ENCODE peak calls at places on chromosome 13, in ten cellular contexts. One of them, this sample, is unnamed.

GRCh38 chr13:46386996-46387851 is at the start of gene RUBCNL:
- DNase-seq in breast epithelium: no peak
- DNase-seq in BE2C: peak; percentile 19
- DNase-seq in fibroblast of lung: peak; percentile 30
- DNase-seq in bronchial epithelial cell: peak; percentile 59
- DNase-seq in right lobe of liver: peak; percentile 60
- DNase-seq in choroid plexus epithelial cell: no peak
- DNase-seq in IMR-90: no peak
- DNase-seq in GM23338: peak; percentile 74
- DNase-seq in uterus: no peak
- DNase-seq in this sample: no peak

GRCh38 chr13:54949735-54950134 is 1921.1 kb downstream of the OLFM4 start:
- DNase-seq in bronchial epithelial cell: peak; percentile 3
- DNase-seq in uterus: no peak
- DNase-seq in right lobe of liver: no peak
- DNase-seq in breast epithelium: no peak
- DNase-seq in GM23338: no peak
- DNase-seq in fibroblast of lung: no peak
- DNase-seq in BE2C: no peak
- DNase-seq in choroid plexus epithelial cell: no peak
- DNase-seq in IMR-90: no peak
- DNase-seq in this sample: no peak

GRCh38 chr13:102132896-102133295 is 269.0 kb downstream of the FGF14 start:
- DNase-seq in breast epithelium: no peak
- DNase-seq in GM23338: no peak
- DNase-seq in fibroblast of lung: no peak
- DNase-seq in uterus: no peak
- DNase-seq in bronchial epithelial cell: no peak
- DNase-seq in right lobe of liver: no peak
- DNase-seq in BE2C: no peak
- DNase-seq in IMR-90: no peak
- DNase-seq in choroid plexus epithelial cell: no peak
- DNase-seq in this sample: no peak

GRCh38 chr13:50687545-50687944 is 155.9 kb downstream of the DLEU7 start:
- DNase-seq in uterus: no peak
- DNase-seq in right lobe of liver: no peak
- DNase-seq in IMR-90: no peak
- DNase-seq in BE2C: no peak
- DNase-seq in bronchial epithelial cell: no peak
- DNase-seq in GM23338: no peak
- DNase-seq in breast epithelium: no peak
- DNase-seq in choroid plexus epithelial cell: no peak
- DNase-seq in fibroblast of lung: no peak
- DNase-seq in this sample: no peak

GRCh38 chr13:113184568-113185440 is 23.7 kb downstream of the PCID2 start:
- DNase-seq in uterus: no peak
- DNase-seq in IMR-90: no peak
- DNase-seq in BE2C: no peak
- DNase-seq in bronchial epithelial cell: no peak
- DNase-seq in fibroblast of lung: no peak
- DNase-seq in breast epithelium: no peak
- DNase-seq in right lobe of liver: no peak
- DNase-seq in GM23338: no peak
- DNase-seq in choroid plexus epithelial cell: no peak
- DNase-seq in this sample: no peak

GRCh38 chr13:102968572-102969228 is 97.5 kb downstream of the SLC10A2 start:
- DNase-seq in GM23338: no peak
- DNase-seq in breast epithelium: no peak
- DNase-seq in right lobe of liver: no peak
- DNase-seq in bronchial epithelial cell: no peak
- DNase-seq in fibroblast of lung: no peak
- DNase-seq in BE2C: no peak
- DNase-seq in choroid plexus epithelial cell: no peak
- DNase-seq in uterus: no peak
- DNase-seq in IMR-90: no peak
- DNase-seq in this sample: no peak

GRCh38 chr13:99264053-99264452 is 5.9 kb upstream of the GPR18 start:
- DNase-seq in choroid plexus epithelial cell: no peak
- DNase-seq in fibroblast of lung: no peak
- DNase-seq in uterus: no peak
- DNase-seq in BE2C: no peak
- DNase-seq in breast epithelium: no peak
- DNase-seq in bronchial epithelial cell: no peak
- DNase-seq in IMR-90: no peak
- DNase-seq in right lobe of liver: no peak
- DNase-seq in GM23338: no peak
- DNase-seq in this sample: no peak

GRCh38 chr13:111879719-111880118 is 187.2 kb upstream of the SOX1 start:
- DNase-seq in IMR-90: no peak
- DNase-seq in GM23338: no peak
- DNase-seq in fibroblast of lung: no peak
- DNase-seq in bronchial epithelial cell: no peak
- DNase-seq in choroid plexus epithelial cell: no peak
- DNase-seq in BE2C: no peak
- DNase-seq in breast epithelium: no peak
- DNase-seq in uterus: no peak
- DNase-seq in right lobe of liver: no peak
- DNase-seq in this sample: no peak

GRCh38 chr13:76383671-76384461 is 502.3 kb downstream of the KCTD12 start:
- DNase-seq in IMR-90: peak; percentile 94
- DNase-seq in fibroblast of lung: peak; percentile 92
- DNase-seq in uterus: no peak
- DNase-seq in bronchial epithelial cell: peak; percentile 91
- DNase-seq in breast epithelium: no peak
- DNase-seq in BE2C: no peak
- DNase-seq in GM23338: no peak
- DNase-seq in choroid plexus epithelial cell: peak; percentile 96
- DNase-seq in right lobe of liver: no peak
- DNase-seq in this sample: peak; percentile 76

GRCh38 chr13:98485561-98485960 is 91.3 kb downstream of the STK24 start:
- DNase-seq in uterus: no peak
- DNase-seq in GM23338: no peak
- DNase-seq in IMR-90: no peak
- DNase-seq in breast epithelium: no peak
- DNase-seq in bronchial epithelial cell: no peak
- DNase-seq in fibroblast of lung: no peak
- DNase-seq in choroid plexus epithelial cell: no peak
- DNase-seq in right lobe of liver: no peak
- DNase-seq in BE2C: no peak
- DNase-seq in this sample: no peak

GRCh38 chr13:30143671-30144400 is 163.5 kb downstream of the KATNAL1 start:
- DNase-seq in right lobe of liver: no peak
- DNase-seq in fibroblast of lung: peak; percentile 65
- DNase-seq in breast epithelium: no peak
- DNase-seq in GM23338: no peak
- DNase-seq in BE2C: no peak
- DNase-seq in IMR-90: peak; percentile 81
- DNase-seq in bronchial epithelial cell: peak; percentile 42
- DNase-seq in choroid plexus epithelial cell: peak; percentile 84
- DNase-seq in uterus: no peak
- DNase-seq in this sample: no peak

GRCh38 chr13:106210327-106210726 is 325.1 kb downstream of the EFNB2 start:
- DNase-seq in choroid plexus epithelial cell: no peak
- DNase-seq in bronchial epithelial cell: peak; percentile 5
- DNase-seq in right lobe of liver: no peak
- DNase-seq in breast epithelium: no peak
- DNase-seq in IMR-90: peak; percentile 11
- DNase-seq in GM23338: no peak
- DNase-seq in BE2C: no peak
- DNase-seq in fibroblast of lung: peak; percentile 19
- DNase-seq in uterus: no peak
- DNase-seq in this sample: no peak

GRCh38 chr13:66296875-66297274 is 933.3 kb downstream of the PCDH9 start:
- DNase-seq in GM23338: no peak
- DNase-seq in right lobe of liver: no peak
- DNase-seq in uterus: no peak
- DNase-seq in bronchial epithelial cell: no peak
- DNase-seq in choroid plexus epithelial cell: no peak
- DNase-seq in IMR-90: no peak
- DNase-seq in BE2C: no peak
- DNase-seq in breast epithelium: no peak
- DNase-seq in fibroblast of lung: no peak
- DNase-seq in this sample: no peak

GRCh38 chr13:87851395-87851794 is 180.2 kb downstream of the SLITRK5 start:
- DNase-seq in IMR-90: no peak
- DNase-seq in uterus: no peak
- DNase-seq in bronchial epithelial cell: no peak
- DNase-seq in choroid plexus epithelial cell: no peak
- DNase-seq in fibroblast of lung: no peak
- DNase-seq in GM23338: no peak
- DNase-seq in right lobe of liver: no peak
- DNase-seq in BE2C: no peak
- DNase-seq in breast epithelium: no peak
- DNase-seq in this sample: no peak

GRCh38 chr13:49020940-49021548 is 45.3 kb downstream of the FNDC3A start:
- DNase-seq in IMR-90: no peak
- DNase-seq in BE2C: no peak
- DNase-seq in uterus: no peak
- DNase-seq in choroid plexus epithelial cell: peak; percentile 13
- DNase-seq in breast epithelium: no peak
- DNase-seq in bronchial epithelial cell: peak; percentile 38
- DNase-seq in GM23338: peak; percentile 69
- DNase-seq in right lobe of liver: no peak
- DNase-seq in fibroblast of lung: peak; percentile 46
- DNase-seq in this sample: no peak

GRCh38 chr13:49791753-49792549 is 531 bp downstream of the KPNA3 start:
- DNase-seq in right lobe of liver: peak; percentile 62
- DNase-seq in IMR-90: peak; percentile 36
- DNase-seq in choroid plexus epithelial cell: peak; percentile 52
- DNase-seq in uterus: peak; percentile 34
- DNase-seq in GM23338: peak; percentile 65
- DNase-seq in breast epithelium: no peak
- DNase-seq in fibroblast of lung: peak; percentile 55
- DNase-seq in BE2C: peak; percentile 57
- DNase-seq in bronchial epithelial cell: peak; percentile 22
- DNase-seq in this sample: no peak

GRCh38 chr13:43303040-43303729 is 279.8 kb downstream of the DNAJC15 start:
- DNase-seq in breast epithelium: no peak
- DNase-seq in fibroblast of lung: peak; percentile 58
- DNase-seq in IMR-90: peak; percentile 70
- DNase-seq in GM23338: peak; percentile 82
- DNase-seq in BE2C: peak; percentile 89
- DNase-seq in right lobe of liver: peak; percentile 56
- DNase-seq in bronchial epithelial cell: peak; percentile 32
- DNase-seq in uterus: peak; percentile 24
- DNase-seq in choroid plexus epithelial cell: peak; percentile 74
- DNase-seq in this sample: peak; percentile 33

GRCh38 chr13:104525467-104525866 is 1459.2 kb upstream of the SLC10A2 start:
- DNase-seq in uterus: no peak
- DNase-seq in bronchial epithelial cell: no peak
- DNase-seq in IMR-90: no peak
- DNase-seq in right lobe of liver: no peak
- DNase-seq in fibroblast of lung: no peak
- DNase-seq in choroid plexus epithelial cell: no peak
- DNase-seq in breast epithelium: no peak
- DNase-seq in BE2C: no peak
- DNase-seq in GM23338: no peak
- DNase-seq in this sample: no peak

GRCh38 chr13:104522235-104523072 is 1456.2 kb upstream of the SLC10A2 start:
- DNase-seq in uterus: no peak
- DNase-seq in bronchial epithelial cell: no peak
- DNase-seq in breast epithelium: no peak
- DNase-seq in right lobe of liver: no peak
- DNase-seq in fibroblast of lung: no peak
- DNase-seq in choroid plexus epithelial cell: no peak
- DNase-seq in IMR-90: no peak
- DNase-seq in BE2C: no peak
- DNase-seq in GM23338: no peak
- DNase-seq in this sample: no peak
- H3K4me3 ChIP-seq in uterus: no peak overlapping the region
- H3K4me3 ChIP-seq in bronchial epithelial cell: no peak overlapping the region
- H3K4me3 ChIP-seq in breast epithelium: no peak overlapping the region
- H3K4me3 ChIP-seq in right lobe of liver: no peak overlapping the region
- H3K4me3 ChIP-seq in fibroblast of lung: no peak overlapping the region
- H3K4me3 ChIP-seq in choroid plexus epithelial cell: no peak overlapping the region
- H3K4me3 ChIP-seq in IMR-90: no peak overlapping the region
- H3K4me3 ChIP-seq in BE2C: no peak overlapping the region
- H3K4me3 ChIP-seq in GM23338: no peak overlapping the region
- H3K4me3 ChIP-seq in this sample: no peak overlapping the region

DNA sequence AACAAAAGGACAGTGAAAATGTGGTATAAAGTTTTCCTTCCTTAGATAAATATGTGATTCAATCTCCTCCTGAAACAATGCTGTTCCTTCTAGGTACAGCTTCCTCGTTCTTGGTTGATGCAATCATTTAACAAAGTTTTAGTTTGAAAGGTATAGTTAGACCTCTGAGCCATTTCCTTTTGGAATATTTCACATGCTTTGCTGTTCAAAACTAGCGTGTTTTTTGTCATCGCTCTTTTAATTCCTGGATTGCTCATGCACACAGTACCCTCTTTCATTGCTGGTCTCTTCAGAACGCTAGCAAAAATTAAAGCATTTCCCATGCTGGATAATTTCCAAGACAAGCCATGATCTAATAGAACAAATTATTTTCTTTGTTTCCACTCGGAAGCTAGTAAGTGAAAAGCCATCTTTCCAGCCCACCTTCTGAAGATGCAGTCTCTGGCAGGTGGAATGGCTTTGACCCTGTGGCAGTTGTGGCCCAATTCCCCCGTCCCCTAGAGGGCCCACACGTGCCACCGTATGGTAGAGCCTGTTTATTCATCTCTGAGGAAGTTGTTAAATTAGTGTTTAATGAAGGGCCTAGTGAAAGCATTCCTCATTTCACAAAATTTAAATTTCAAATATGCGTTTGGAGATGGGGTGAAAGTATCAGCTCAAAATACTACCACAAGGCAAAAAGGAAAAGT is 1040.6 kb upstream of the SLC10A2 start:
- DNase-seq in breast epithelium: no peak
- DNase-seq in GM23338: peak; percentile 28
- DNase-seq in uterus: no peak
- DNase-seq in IMR-90: peak; percentile 20
- DNase-seq in choroid plexus epithelial cell: peak; percentile 64
- DNase-seq in fibroblast of lung: peak; percentile 75
- DNase-seq in right lobe of liver: no peak
- DNase-seq in bronchial epithelial cell: peak; percentile 89
- DNase-seq in BE2C: peak; percentile 12
- DNase-seq in this sample: no peak
- H3K4me3 ChIP-seq in breast epithelium: no peak overlapping the region
- H3K4me3 ChIP-seq in GM23338: no peak overlapping the region
- H3K4me3 ChIP-seq in uterus: no peak overlapping the region
- H3K4me3 ChIP-seq in IMR-90: no peak overlapping the region
- H3K4me3 ChIP-seq in choroid plexus epithelial cell: no peak overlapping the region
- H3K4me3 ChIP-seq in fibroblast of lung: no peak overlapping the region
- H3K4me3 ChIP-seq in right lobe of liver: no peak overlapping the region
- H3K4me3 ChIP-seq in bronchial epithelial cell: no peak overlapping the region
- H3K4me3 ChIP-seq in BE2C: no peak overlapping the region
- H3K4me3 ChIP-seq in this sample: no peak overlapping the region

GRCh38 chr13:71759506-71760225 is 107.3 kb downstream of the DACH1 start:
- DNase-seq in bronchial epithelial cell: no peak
- DNase-seq in BE2C: no peak
- DNase-seq in IMR-90: no peak
- DNase-seq in breast epithelium: no peak
- DNase-seq in uterus: no peak
- DNase-seq in choroid plexus epithelial cell: no peak
- DNase-seq in fibroblast of lung: peak; percentile 47
- DNase-seq in right lobe of liver: no peak
- DNase-seq in GM23338: peak; percentile 53
- DNase-seq in this sample: no peak
- H3K4me3 ChIP-seq in bronchial epithelial cell: no peak overlapping the region
- H3K4me3 ChIP-seq in BE2C: no peak overlapping the region
- H3K4me3 ChIP-seq in IMR-90: no peak overlapping the region
- H3K4me3 ChIP-seq in breast epithelium: no peak overlapping the region
- H3K4me3 ChIP-seq in uterus: no peak overlapping the region
- H3K4me3 ChIP-seq in choroid plexus epithelial cell: no peak overlapping the region
- H3K4me3 ChIP-seq in fibroblast of lung: no peak overlapping the region
- H3K4me3 ChIP-seq in right lobe of liver: no peak overlapping the region
- H3K4me3 ChIP-seq in GM23338: peak overlapping the region; percentile 22
- H3K4me3 ChIP-seq in this sample: no peak overlapping the region

GRCh38 chr13:109989155-109989554 is 202.8 kb upstream of the IRS2 start:
- DNase-seq in bronchial epithelial cell: no peak
- DNase-seq in breast epithelium: no peak
- DNase-seq in IMR-90: peak; percentile 82
- DNase-seq in fibroblast of lung: peak; percentile 69
- DNase-seq in choroid plexus epithelial cell: peak; percentile 47
- DNase-seq in uterus: no peak
- DNase-seq in right lobe of liver: no peak
- DNase-seq in BE2C: no peak
- DNase-seq in GM23338: no peak
- DNase-seq in this sample: peak; percentile 37
- H3K4me3 ChIP-seq in bronchial epithelial cell: no peak overlapping the region
- H3K4me3 ChIP-seq in breast epithelium: no peak overlapping the region
- H3K4me3 ChIP-seq in IMR-90: no peak overlapping the region
- H3K4me3 ChIP-seq in fibroblast of lung: no peak overlapping the region
- H3K4me3 ChIP-seq in choroid plexus epithelial cell: no peak overlapping the region
- H3K4me3 ChIP-seq in uterus: no peak overlapping the region
- H3K4me3 ChIP-seq in right lobe of liver: no peak overlapping the region
- H3K4me3 ChIP-seq in BE2C: no peak overlapping the region
- H3K4me3 ChIP-seq in GM23338: no peak overlapping the region
- H3K4me3 ChIP-seq in this sample: no peak overlapping the region